ENCODE peak calls at places on chromosomes 16 and 17, in four cellular contexts. U is fibroblast of pulmonary artery, Z is foreskin fibroblast, P is fibroblast of mammary gland. L is an unnamed sample.

GRCh38 chr16:22386976-22387375 is 12.6 kb upstream of the CDR2 start:
- DNase-seq in U (peak; percentile 92), Z (peak; percentile 84), P (peak; percentile 92), L (no peak)

GRCh38 chr16:88352261-88353200 is 30.2 kb upstream of the ZNF469 start:
- DNase-seq in U (no peak), Z (no peak), P (no peak), L (no peak)

GRCh38 chr17:81244358-81245023 is 5.4 kb downstream of the NDUFAF8 start:
- DNase-seq in U (no peak), Z (no peak), P (no peak), L (no peak)

GRCh38 chr16:15843635-15844279 is 13.1 kb downstream of the MYH11 start:
- DNase-seq in U (no peak), Z (no peak), P (peak; percentile 3), L (no peak)

GRCh38 chr16:88790312-88791150 is 5.5 kb upstream of the PIEZO1 start:
- DNase-seq in U (no peak), Z (no peak), P (no peak), L (no peak)

GRCh38 chr17:75626496-75627038 is 6.7 kb upstream of the SMIM5 start:
- DNase-seq in U (no peak), Z (no peak), P (no peak), L (no peak)

GRCh38 chr17:10025976-10026785 is 121.1 kb upstream of the RCVRN start:
- DNase-seq in U (no peak), Z (no peak), P (no peak), L (no peak)

GRCh38 chr16:73253922-73254480 is 206.1 kb upstream of the ZFHX3 start:
- DNase-seq in U (no peak), Z (no peak), P (no peak), L (no peak)

GRCh38 chr17:79897243-79898063 is 58.2 kb upstream of the CBX4 start:
- DNase-seq in U (no peak), Z (no peak), P (no peak), L (no peak)

GRCh38 chr16:83912152-83912948 is 13.4 kb downstream of the MLYCD start:
- DNase-seq in U (no peak), Z (no peak), P (no peak), L (no peak)

GRCh38 chr17:1711804-1712203 is 1.6 kb upstream of the TLCD2 start:
- DNase-seq in U (no peak), Z (no peak), P (no peak), L (no peak)

GRCh38 chr17:69326302-69327059 is 452 bp downstream of the ABCA5 start:
- DNase-seq in U (peak; percentile 33), Z (peak; percentile 6), P (peak; percentile 28), L (no peak)

GRCh38 chr17:30158896-30159625 is 42.4 kb downstream of the NSRP1 start:
- DNase-seq in U (no peak), Z (no peak), P (no peak), L (no peak)

GRCh38 chr17:9095390-9095789 is 74.1 kb downstream of the NTN1 start:
- DNase-seq in U (no peak), Z (no peak), P (no peak), L (no peak)

GRCh38 chr17:61250335-61250890 is 149.2 kb upstream of the TBX2 start:
- DNase-seq in U (peak; percentile 52), Z (peak; percentile 53), P (peak; percentile 72), L (no peak)

GRCh38 chr16:56102159-56102798 is 89.0 kb upstream of the GNAO1 start:
- DNase-seq in U (peak; percentile 6), Z (no peak), P (no peak), L (no peak)

GRCh38 chr16:61131447-61131846 is 904.8 kb downstream of the CDH8 start:
- DNase-seq in U (no peak), Z (no peak), P (no peak), L (no peak)

GRCh38 chr17:6556121-6557039 is at the start of gene PITPNM3:
- DNase-seq in U (no peak), Z (no peak), P (no peak), L (no peak)

GRCh38 chr16:24309222-24309905 is 53.2 kb downstream of the CACNG3 start:
- DNase-seq in U (peak; percentile 13), Z (peak; percentile 0), P (peak; percentile 25), L (no peak)

GRCh38 chr17:2237521-2237921 is 66.1 kb downstream of the SMG6 start:
- DNase-seq in U (peak; percentile 63), Z (no peak), P (peak; percentile 89), L (no peak)

GRCh38 chr16:72921620-72922019 is 126.3 kb downstream of the ZFHX3 start:
- DNase-seq in U (peak; percentile 71), Z (no peak), P (no peak), L (peak; percentile 30)

GRCh38 chr17:16439303-16439791 is 24.0 kb downstream of the TRPV2 start:
- DNase-seq in U (peak; percentile 42), Z (no peak), P (no peak), L (no peak)

GRCh38 chr16:71746442-71747046 is 22.0 kb upstream of the PHLPP2 start:
- DNase-seq in U (peak; percentile 64), Z (peak; percentile 25), P (peak; percentile 62), L (no peak)

GRCh38 chr17:14630025-14630424 is 329.1 kb downstream of the HS3ST3B1 start:
- DNase-seq in U (no peak), Z (no peak), P (no peak), L (no peak)

GRCh38 chr17:57342141-57342540 is 85.8 kb downstream of the MSI2 start:
- DNase-seq in U (no peak), Z (no peak), P (no peak), L (no peak)

GRCh38 chr17:17885029-17885351 is 48.2 kb upstream of the SREBF1 start:
- DNase-seq in U (no peak), Z (no peak), P (no peak), L (no peak)

GRCh38 chr17:67506966-67507365 is 129.9 kb downstream of the PITPNC1 start:
- DNase-seq in U (no peak), Z (peak; percentile 84), P (peak; percentile 84), L (no peak)

GRCh38 chr17:73092518-73093135 is at the start of gene SLC39A11:
- DNase-seq in U (peak; percentile 91), Z (peak; percentile 91), P (peak; percentile 87), L (peak; percentile 82)

GRCh38 chr17:15512310-15512709 is 44.9 kb upstream of the CDRT4 start:
- DNase-seq in U (no peak), Z (no peak), P (no peak), L (no peak)

GRCh38 chr16:63442246-63442645 is 1406.0 kb upstream of the CDH8 start:
- DNase-seq in U (no peak), Z (no peak), P (no peak), L (no peak)

GRCh38 chr16:19131809-19132777 is 18.3 kb downstream of the ITPRIPL2 start:
- DNase-seq in U (peak; percentile 64), Z (no peak), P (no peak), L (no peak)

GRCh38 chr17:66437466-66438026 is 135.1 kb downstream of the PRKCA start:
- DNase-seq in U (peak; percentile 31), Z (no peak), P (no peak), L (no peak)

GRCh38 chr17:82134101-82134500 is 36.1 kb upstream of the FASN start:
- DNase-seq in U (peak; percentile 5), Z (peak; percentile 42), P (peak; percentile 53), L (no peak)

GRCh38 chr17:76103274-76104139 is at the start of gene EXOC7:
- DNase-seq in U (peak; percentile 91), Z (peak; percentile 85), P (peak; percentile 88), L (peak; percentile 90)

GRCh38 chr17:4968166-4968915 is 724 bp upstream of the SPAG7 start:
- DNase-seq in U (no peak), Z (no peak), P (no peak), L (no peak)

DNA sequence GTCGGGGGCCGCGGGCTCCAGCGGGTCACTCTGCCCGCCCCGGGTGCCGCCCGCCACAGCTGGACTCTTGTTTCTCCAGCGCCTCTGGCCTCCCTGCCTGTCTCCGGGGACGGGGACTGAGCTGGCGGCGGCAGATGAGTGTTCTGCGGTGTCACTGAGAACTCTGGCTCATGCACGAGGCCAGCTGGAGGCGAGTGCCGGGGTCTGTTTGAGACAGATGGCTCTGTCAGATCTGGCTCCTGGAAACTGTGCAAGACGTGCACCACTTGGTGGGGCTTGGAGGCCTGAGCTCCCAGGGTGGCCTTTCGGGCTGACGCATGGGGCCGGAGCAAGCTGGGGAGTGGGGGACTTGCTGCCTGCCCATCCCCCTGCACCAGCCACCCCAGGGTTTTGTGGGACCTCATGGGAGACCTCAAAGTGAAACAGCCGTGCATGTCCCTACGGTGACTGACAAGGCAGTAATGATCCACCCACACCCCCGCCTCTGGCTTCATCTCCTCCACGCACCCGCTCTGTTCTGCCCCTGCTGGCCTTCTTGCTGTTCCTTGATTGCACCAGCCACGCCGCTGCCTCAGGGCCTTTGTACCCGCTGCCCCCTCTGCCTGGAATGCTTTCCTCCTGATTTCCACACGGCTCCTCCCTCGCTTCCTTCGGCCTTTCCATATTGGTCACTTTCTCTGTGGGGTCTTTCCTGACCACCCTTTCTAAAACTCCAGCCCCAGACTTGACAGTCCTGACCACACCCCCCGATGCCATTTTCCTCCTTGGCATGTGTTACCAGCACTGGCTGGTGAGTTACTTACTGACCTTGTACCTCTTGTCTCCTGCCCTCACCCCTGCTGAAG is 174.9 kb upstream of the CIBAR2 start:
- DNase-seq in U (peak; percentile 7), Z (peak; percentile 54), P (peak; percentile 50), L (peak; percentile 45)
- TF ChIP-seq CTCF in U (no peak), Z (peak; percentile 14), P (peak; percentile 4), L (peak; percentile 28)

GRCh38 chr16:86018487-86018886 is 119.5 kb downstream of the IRF8 start:
- DNase-seq in U (peak; percentile 44), Z (no peak), P (peak; percentile 8), L (no peak)

GRCh38 chr16:86020971-86021370 is 122.0 kb downstream of the IRF8 start:
- DNase-seq in U (no peak), Z (no peak), P (no peak), L (no peak)

GRCh38 chr16:86022381-86022960 is 123.5 kb downstream of the IRF8 start:
- DNase-seq in U (no peak), Z (no peak), P (no peak), L (no peak)

GRCh38 chr16:86016201-86016965 is 117.4 kb downstream of the IRF8 start:
- DNase-seq in U (peak; percentile 74), Z (peak; percentile 35), P (peak; percentile 65), L (peak; percentile 34)

GRCh38 chr16:86019446-86020047 is 120.6 kb downstream of the IRF8 start:
- DNase-seq in U (no peak), Z (no peak), P (no peak), L (no peak)
- TF ChIP-seq CTCF in U (peak; percentile 27), Z (peak; percentile 17), P (peak; percentile 29), L (peak; percentile 53)

DNA sequence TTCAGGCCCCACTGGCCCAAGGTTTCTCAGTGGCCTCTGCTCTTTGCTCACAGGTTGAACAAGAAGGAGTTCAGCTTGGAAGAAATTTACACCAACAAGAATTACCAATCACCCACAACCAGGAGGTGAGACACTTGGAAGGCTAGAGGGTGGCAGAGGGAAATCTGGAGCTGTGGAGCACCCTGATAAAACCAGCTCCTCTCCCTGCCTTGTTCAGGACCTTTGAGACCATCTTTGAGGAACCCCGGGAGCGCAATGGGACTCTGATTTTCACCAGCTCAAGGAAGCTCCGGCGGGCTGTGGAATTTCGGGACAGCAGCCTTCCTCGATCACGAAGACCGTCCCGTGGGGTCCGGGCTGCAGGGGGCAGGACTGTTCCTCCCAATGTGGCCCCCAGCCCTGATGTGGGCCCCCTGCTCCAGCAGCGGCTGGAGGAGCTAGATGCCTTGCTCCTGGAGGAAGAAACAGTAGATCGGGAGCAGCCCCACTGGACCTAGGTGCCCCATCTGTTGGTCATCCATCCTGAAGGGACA is 2.4 kb upstream of the FBRS start:
- DNase-seq in U (no peak), Z (no peak), P (no peak), L (no peak)
- TF ChIP-seq CTCF in U (no peak), Z (no peak), P (no peak), L (no peak)

GRCh38 chr17:39988206-39988810 is 7.7 kb downstream of the PSMD3 start:
- DNase-seq in U (no peak), Z (no peak), P (no peak), L (no peak)
- TF ChIP-seq CTCF in U (no peak), Z (no peak), P (no peak), L (no peak)

L was measured in neural crest cell.